ENCODE peak calls at places on chromosomes 3 and 15, in seven cellular contexts. Z, W, E, G, I, B and D are unnamed samples.

GRCh38 chr3:128572644-128573105 is 77.9 kb downstream of the RPN1 start:
- DNase-seq in Z (no peak), W (peak; percentile 70), E (no peak), G (peak; percentile 76), I (no peak), B (peak; percentile 67), D (no peak)

GRCh38 chr3:105827101-105827634 is 41.6 kb downstream of the CBLB start:
- DNase-seq in Z (no peak), W (no peak), E (no peak), G (no peak), I (no peak), B (no peak), D (no peak)

GRCh38 chr3:32818431-32819085 is 761 bp downstream of the TRIM71 start:
- DNase-seq in Z (no peak), W (no peak), E (no peak), G (no peak), I (no peak), B (peak; percentile 68), D (no peak)

GRCh38 chr3:114147281-114147680 is 31.6 kb downstream of the DRD3 start:
- DNase-seq in Z (no peak), W (no peak), E (no peak), G (peak; percentile 60), I (no peak), B (peak; percentile 36), D (no peak)

GRCh38 chr3:155617346-155617745 is 127.5 kb downstream of the PLCH1 start:
- DNase-seq in Z (no peak), W (no peak), E (no peak), G (no peak), I (no peak), B (no peak), D (no peak)

GRCh38 chr3:125062904-125063618 is 7.3 kb upstream of the HEG1 start:
- DNase-seq in Z (no peak), W (peak; percentile 70), E (no peak), G (no peak), I (peak; percentile 80), B (peak; percentile 99), D (peak; percentile 97)

GRCh38 chr3:194346621-194347020 is 4.5 kb downstream of the CPN2 start:
- DNase-seq in Z (no peak), W (no peak), E (no peak), G (no peak), I (peak; percentile 42), B (no peak), D (peak; percentile 54)

GRCh38 chr3:174862101-174862500 is 3.0 kb downstream of the NAALADL2 start:
- DNase-seq in Z (no peak), W (peak; percentile 85), E (peak; percentile 17), G (peak; percentile 69), I (no peak), B (peak; percentile 96), D (no peak)

GRCh38 chr15:64138542-64138941 is 13.0 kb upstream of the SNX22 start:
- DNase-seq in Z (no peak), W (no peak), E (no peak), G (no peak), I (no peak), B (no peak), D (no peak)

GRCh38 chr15:101455291-101455916 is 34.1 kb downstream of the PCSK6 start:
- DNase-seq in Z (no peak), W (no peak), E (no peak), G (no peak), I (peak; percentile 67), B (peak; percentile 24), D (no peak)

GRCh38 chr3:116425126-116425525 is 20.2 kb downstream of the LSAMP start:
- DNase-seq in Z (no peak), W (no peak), E (no peak), G (no peak), I (no peak), B (no peak), D (no peak)

GRCh38 chr15:101264011-101264410 is 12.2 kb upstream of the CHSY1 start:
- DNase-seq in Z (no peak), W (no peak), E (no peak), G (no peak), I (peak; percentile 42), B (no peak), D (peak; percentile 46)

DNA sequence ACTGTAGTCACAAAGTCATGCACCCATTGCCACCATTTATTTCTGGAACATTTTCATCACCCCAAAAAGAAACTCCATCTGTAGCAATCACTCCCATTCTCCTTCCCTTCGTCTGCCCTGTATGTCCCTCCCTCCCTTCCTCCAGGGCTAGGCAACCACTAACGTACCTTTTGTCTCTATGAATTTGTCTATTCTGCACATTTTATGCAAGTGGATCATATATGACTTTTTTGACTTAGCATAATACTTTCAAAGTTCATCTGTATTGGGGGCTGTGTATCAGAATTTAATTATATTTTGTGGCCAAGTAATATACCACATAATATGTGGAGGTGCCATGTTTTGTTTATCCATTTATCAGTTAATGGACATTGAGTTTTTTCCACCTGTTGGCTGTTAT is 201.6 kb downstream of the FEZF2 start:
- DNase-seq in Z (no peak), W (no peak), E (no peak), G (no peak), I (no peak), B (no peak), D (no peak)
- H3K18ac ChIP-seq in Z (no peak overlapping the region), W (no peak overlapping the region), E (no peak overlapping the region), G (no peak overlapping the region), I (no peak overlapping the region), B (no peak overlapping the region), D (no peak overlapping the region)

GRCh38 chr3:9276761-9277370 is 27.4 kb upstream of the SRGAP3 start:
- DNase-seq in Z (no peak), W (no peak), E (no peak), G (no peak), I (no peak), B (no peak), D (no peak)
- H3K18ac ChIP-seq in Z (no peak overlapping the region), W (no peak overlapping the region), E (no peak overlapping the region), G (no peak overlapping the region), I (no peak overlapping the region), B (no peak overlapping the region), D (no peak overlapping the region)

GRCh38 chr15:83270176-83270575 is 14.3 kb downstream of the BNC1 start:
- DNase-seq in Z (no peak), W (no peak), E (no peak), G (no peak), I (no peak), B (no peak), D (no peak)

DNA sequence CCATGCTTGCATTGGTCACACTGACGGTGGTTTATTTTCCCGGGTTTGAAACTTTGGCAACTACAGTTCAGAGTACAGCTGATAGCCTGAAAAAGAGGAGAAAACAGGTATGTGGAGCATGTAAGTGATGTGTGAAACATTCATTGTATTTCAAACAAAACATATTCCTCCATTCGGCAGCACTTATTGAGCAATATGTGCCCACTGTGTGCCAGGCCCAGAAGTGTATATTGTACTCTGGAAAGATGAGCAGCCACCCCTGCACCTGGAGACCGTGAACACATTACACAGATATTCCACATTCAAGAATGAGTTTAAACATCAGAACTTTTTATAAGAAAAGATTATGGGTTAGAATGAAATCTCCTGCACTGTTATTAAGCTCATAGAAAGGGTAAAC is 16.3 kb downstream of the BNC1 start:
- DNase-seq in Z (no peak), W (no peak), E (no peak), G (no peak), I (no peak), B (no peak), D (no peak)
- H3K18ac ChIP-seq in Z (no peak overlapping the region), W (no peak overlapping the region), E (no peak overlapping the region), G (no peak overlapping the region), I (no peak overlapping the region), B (no peak overlapping the region), D (no peak overlapping the region)

GRCh38 chr3:108008931-108009635 is 81.7 kb downstream of the CD47 start:
- DNase-seq in Z (no peak), W (no peak), E (no peak), G (no peak), I (peak; percentile 65), B (peak; percentile 45), D (peak; percentile 92)

GRCh38 chr3:108004647-108005046 is 86.2 kb downstream of the CD47 start:
- DNase-seq in Z (no peak), W (no peak), E (no peak), G (no peak), I (no peak), B (no peak), D (no peak)

GRCh38 chr3:108008106-108008505 is 82.7 kb downstream of the CD47 start:
- DNase-seq in Z (no peak), W (no peak), E (no peak), G (no peak), I (no peak), B (no peak), D (no peak)

GRCh38 chr3:108006077-108006675 is 84.7 kb downstream of the CD47 start:
- DNase-seq in Z (no peak), W (no peak), E (no peak), G (no peak), I (no peak), B (peak; percentile 89), D (no peak)

GRCh38 chr3:108006901-108007331 is 83.9 kb downstream of the CD47 start:
- DNase-seq in Z (no peak), W (no peak), E (no peak), G (no peak), I (no peak), B (peak; percentile 73), D (no peak)
- H3K18ac ChIP-seq in Z (no peak overlapping the region), W (no peak overlapping the region), E (no peak overlapping the region), G (no peak overlapping the region), I (no peak overlapping the region), B (no peak overlapping the region), D (no peak overlapping the region)

GRCh38 chr3:79568938-79569337 is 198.9 kb downstream of the ROBO1 start:
- DNase-seq in Z (no peak), W (no peak), E (no peak), G (no peak), I (no peak), B (no peak), D (no peak)
- H3K18ac ChIP-seq in Z (no peak overlapping the region), W (no peak overlapping the region), E (no peak overlapping the region), G (no peak overlapping the region), I (no peak overlapping the region), B (no peak overlapping the region), D (no peak overlapping the region)

GRCh38 chr3:99903844-99904243 is 86.2 kb downstream of the CMSS1 start:
- DNase-seq in Z (no peak), W (no peak), E (no peak), G (no peak), I (peak; percentile 37), B (no peak), D (peak; percentile 5)

GRCh38 chr3:99901200-99901926 is 83.7 kb downstream of the CMSS1 start:
- DNase-seq in Z (no peak), W (no peak), E (no peak), G (no peak), I (peak; percentile 92), B (peak; percentile 83), D (peak; percentile 77)

GRCh38 chr3:99899603-99900002 is 81.9 kb downstream of the CMSS1 start:
- DNase-seq in Z (no peak), W (no peak), E (no peak), G (no peak), I (no peak), B (peak; percentile 24), D (no peak)

GRCh38 chr3:99900248-99900647 is 82.6 kb downstream of the CMSS1 start:
- DNase-seq in Z (no peak), W (no peak), E (no peak), G (no peak), I (no peak), B (no peak), D (no peak)

DNA sequence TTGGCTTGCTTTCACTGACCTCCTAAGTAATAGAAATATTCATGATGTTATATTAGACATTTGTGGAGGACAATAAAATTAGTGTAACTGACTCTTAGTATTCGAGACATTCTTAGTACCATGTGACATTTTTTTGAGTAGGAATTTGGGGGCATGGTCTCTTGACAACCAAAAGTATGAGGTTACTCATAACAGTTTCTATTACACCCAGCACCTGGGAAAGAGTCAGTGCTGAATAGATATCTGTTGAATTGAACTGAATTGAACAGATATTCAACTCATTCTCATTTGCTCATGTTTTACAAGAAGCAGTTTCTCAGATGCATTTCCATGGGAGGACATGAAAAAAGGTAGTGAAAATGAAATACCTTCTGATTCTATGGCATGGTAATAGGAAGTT is 84.4 kb downstream of the CMSS1 start:
- DNase-seq in Z (no peak), W (no peak), E (no peak), G (no peak), I (no peak), B (peak; percentile 8), D (peak; percentile 43)
- H3K18ac ChIP-seq in Z (no peak overlapping the region), W (no peak overlapping the region), E (no peak overlapping the region), G (no peak overlapping the region), I (no peak overlapping the region), B (no peak overlapping the region), D (peak overlapping the region; percentile 57)